ENCODE peak calls at places on chromosomes 3 and 15, in seven cellular contexts. J is iPS DF 19.7, X is WTC11, V is cerebellar cortex, U is HCEC 1CT, F is iris pigment epithelial cell, E is AG04450. O is an unnamed sample.

GRCh38 chr3:142597898-142598297 is 1.7 kb downstream of the PLS1 start:
- DNase-seq in J (no peak), X (no peak), V (no peak), U (no peak), F (no peak), E (no peak), O (no peak)

GRCh38 chr15:63238181-63238580 is 39.2 kb upstream of the APH1B start:
- DNase-seq in J (no peak), X (no peak), V (no peak), U (no peak), F (no peak), E (no peak), O (no peak)

GRCh38 chr3:14548321-14548729 is 8.2 kb upstream of the GRIP2 start:
- DNase-seq in J (no peak), X (peak), V (peak), U (peak), F (peak), E (peak), O (no peak)

GRCh38 chr3:186053954-186054353 is 54.9 kb downstream of the ETV5 start:
- DNase-seq in J (no peak), X (no peak), V (peak), U (no peak), F (peak), E (peak), O (no peak)

GRCh38 chr3:133531981-133532380 is 41.5 kb upstream of the CDV3 start:
- DNase-seq in J (no peak), X (no peak), V (no peak), U (peak), F (peak), E (peak), O (peak)

GRCh38 chr15:89016549-89017041 is 71.7 kb upstream of the ABHD2 start:
- DNase-seq in J (no peak), X (no peak), V (peak), U (no peak), F (peak), E (no peak), O (no peak)

GRCh38 chr3:10949197-10949596 is 43.4 kb upstream of the SLC6A1 start:
- DNase-seq in J (no peak), X (no peak), V (no peak), U (no peak), F (no peak), E (no peak), O (no peak)

GRCh38 chr3:153164009-153164550 is 2.1 kb downstream of the RAP2B start:
- DNase-seq in J (no peak), X (no peak), V (no peak), U (no peak), F (no peak), E (no peak), O (no peak)

GRCh38 chr3:9040996-9041395 is 77.7 kb upstream of the RAD18 start:
- DNase-seq in J (no peak), X (no peak), V (no peak), U (peak), F (no peak), E (no peak), O (no peak)

GRCh38 chr3:134029256-134029733 is 430 bp downstream of the SLCO2A1 start:
- DNase-seq in J (no peak), X (no peak), V (no peak), U (no peak), F (peak), E (no peak), O (no peak)

GRCh38 chr3:104547040-104547439 is 819.7 kb upstream of the ALCAM start:
- DNase-seq in J (peak), X (no peak), V (no peak), U (no peak), F (no peak), E (no peak), O (no peak)

GRCh38 chr15:56537881-56538280 is 72.9 kb upstream of the MNS1 start:
- DNase-seq in J (no peak), X (no peak), V (no peak), U (no peak), F (peak), E (no peak), O (no peak)

GRCh38 chr3:27712136-27713065 is 9.7 kb downstream of the EOMES start:
- DNase-seq in J (no peak), X (peak), V (peak), U (peak), F (peak), E (peak), O (no peak)

GRCh38 chr3:59425942-59426341 is 376.1 kb upstream of the CFAP20DC start:
- DNase-seq in J (no peak), X (no peak), V (no peak), U (no peak), F (peak), E (no peak), O (no peak)

GRCh38 chr15:31260646-31261265 is 65.9 kb upstream of the KLF13 start:
- DNase-seq in J (no peak), X (peak), V (no peak), U (no peak), F (no peak), E (no peak), O (no peak)

GRCh38 chr3:56683122-56683817 is at the start of gene TASOR:
- DNase-seq in J (no peak), X (peak), V (peak), U (peak), F (peak), E (peak), O (peak)

GRCh38 chr15:58666957-58667356 is 82.5 kb downstream of the ADAM10 start:
- DNase-seq in J (no peak), X (no peak), V (no peak), U (peak), F (peak), E (no peak), O (no peak)

GRCh38 chr3:157922614-157923013 is 183.6 kb downstream of the SHOX2 start:
- DNase-seq in J (no peak), X (no peak), V (no peak), U (no peak), F (no peak), E (no peak), O (no peak)

GRCh38 chr15:96406701-96407100 is 76.2 kb downstream of the NR2F2 start:
- DNase-seq in J (no peak), X (no peak), V (no peak), U (no peak), F (no peak), E (no peak), O (no peak)

GRCh38 chr3:53703630-53704362 is 142.4 kb downstream of the CHDH start:
- DNase-seq in J (no peak), X (no peak), V (no peak), U (no peak), F (no peak), E (no peak), O (no peak)